ENCODE peak calls at places on chromosomes 13 and 19, in ten cellular contexts. R, F, T, B, J, X, A, V, O and Q are unnamed samples. For H3K4me1 and H3K36me3, the result is how much of the 10 kb centered on the place peaks cover.

GRCh38 chr13:28854657-28855056 is 34.5 kb downstream of the MTUS2 start:
- DNase-seq in B (no peak), O (no peak), V (no peak), X (no peak), J (no peak), T (no peak), A (no peak), R (no peak), F (no peak), Q (no peak)

GRCh38 chr13:51260154-51260553 is 38.0 kb downstream of the FAM124A start:
- DNase-seq in V (no peak), J (no peak), R (no peak), A (no peak), B (no peak), X (no peak), T (no peak), O (no peak), F (no peak), Q (no peak)

GRCh38 chr19:43574424-43575155 is 737 bp downstream of the XRCC1 start:
- DNase-seq in A (no peak), T (peak), B (no peak), J (peak), F (no peak), R (no peak), X (no peak), V (no peak), O (no peak), Q (no peak)

GRCh38 chr19:36266375-36266961 is 51.6 kb downstream of the ZNF146 start:
- DNase-seq in R (no peak), V (no peak), T (peak), B (no peak), A (no peak), J (no peak), F (no peak), O (no peak), X (no peak), Q (no peak)

GRCh38 chr19:16447015-16447384 is 24.8 kb downstream of the EPS15L1 start:
- DNase-seq in R (peak), V (peak), T (peak), B (peak), O (peak), F (peak), X (no peak), A (peak), J (peak), Q (no peak)

GRCh38 chr19:4295972-4296771 is 6.0 kb downstream of the TMIGD2 start:
- DNase-seq in V (no peak), X (no peak), T (peak), O (no peak), F (no peak), R (peak), A (peak), B (no peak), J (no peak), Q (no peak)

GRCh38 chr13:21478881-21479808 is 20.0 kb upstream of the ZDHHC20 start:
- DNase-seq in J (peak), T (peak), O (no peak), F (no peak), B (peak), X (peak), V (no peak), R (no peak), A (peak), Q (no peak)

GRCh38 chr19:52786078-52786463 is 520 bp downstream of the ZNF600 start:
- DNase-seq in F (peak), A (no peak), X (peak), O (no peak), V (no peak), B (peak), T (no peak), J (no peak), R (no peak), Q (peak)

GRCh38 chr13:48533207-48533499 is 273 bp upstream of the RCBTB2 start:
- DNase-seq in A (no peak), J (no peak), R (no peak), T (no peak), X (no peak), F (no peak), V (no peak), O (no peak), B (no peak), Q (no peak)

GRCh38 chr13:21668665-21669599 is 1.9 kb upstream of the FGF9 start:
- DNase-seq in V (no peak), O (peak), F (no peak), B (peak), J (peak), X (peak), R (no peak), T (peak), A (peak), Q (no peak)

GRCh38 chr19:39546599-39546998 is 6.6 kb upstream of the EID2 start:
- DNase-seq in T (no peak), V (no peak), R (no peak), J (no peak), O (no peak), F (no peak), X (no peak), B (no peak), A (no peak), Q (no peak)

GRCh38 chr19:55344444-55344843 is 4.8 kb downstream of the KMT5C start:
- DNase-seq in R (no peak), A (no peak), F (no peak), V (no peak), T (peak), B (no peak), O (no peak), X (no peak), J (no peak), Q (no peak)

GRCh38 chr13:95386370-95386769 is 85.1 kb upstream of the ABCC4 start:
- DNase-seq in O (no peak), A (no peak), X (no peak), F (no peak), T (no peak), R (no peak), B (no peak), J (no peak), V (no peak), Q (no peak)

GRCh38 chr19:14385492-14385891 is 4.2 kb downstream of the ADGRE5 start:
- DNase-seq in R (no peak), F (no peak), V (no peak), T (no peak), X (no peak), B (no peak), O (no peak), J (no peak), A (no peak), Q (no peak)

GRCh38 chr19:8445488-8446001 is 770 bp downstream of the HNRNPM start:
- DNase-seq in J (no peak), V (no peak), A (peak), O (peak), T (peak), R (peak), B (peak), X (peak), F (peak), Q (peak)

GRCh38 chr19:12703056-12703455 is 6.6 kb upstream of the FBXW9 start:
- DNase-seq in V (no peak), O (no peak), F (no peak), B (no peak), T (peak), X (peak), R (no peak), A (peak), J (peak), Q (no peak)

GRCh38 chr19:42184401-42184861 is 33.0 kb downstream of the DEDD2 start:
- DNase-seq in B (peak), X (peak), J (peak), O (peak), V (no peak), R (peak), F (peak), A (peak), T (peak), Q (peak)

GRCh38 chr13:104422668-104423067 is 1356.5 kb upstream of the SLC10A2 start:
- DNase-seq in F (no peak), R (no peak), O (no peak), V (no peak), B (no peak), X (no peak), J (no peak), T (no peak), A (no peak), Q (no peak)

GRCh38 chr13:36067619-36068456 is 63.3 kb downstream of the DCLK1 start:
- DNase-seq in A (no peak), J (no peak), X (no peak), O (no peak), V (no peak), B (no peak), T (no peak), R (no peak), F (no peak), Q (no peak)

GRCh38 chr19:39038098-39038497 is 5.7 kb upstream of the FBXO27 start:
- DNase-seq in T (peak), R (peak), J (peak), V (no peak), X (no peak), F (no peak), B (no peak), O (no peak), A (no peak), Q (peak)

GRCh38 chr13:64332048-64332447 is 2898.1 kb downstream of the PCDH9 start:
- DNase-seq in B (no peak), F (no peak), T (peak), V (no peak), J (peak), O (no peak), A (no peak), R (no peak), X (no peak), Q (no peak)

GRCh38 chr13:44812818-44813217 is 176.5 kb downstream of the NUFIP1 start:
- DNase-seq in A (no peak), F (no peak), R (no peak), T (peak), O (no peak), X (no peak), J (no peak), B (no peak), V (no peak), Q (no peak)

GRCh38 chr19:33210266-33210940 is 15.2 kb downstream of the SLC7A10 start:
- DNase-seq in B (no peak), V (no peak), T (no peak), A (no peak), X (no peak), O (no peak), J (no peak), F (no peak), R (no peak), Q (no peak)

GRCh38 chr13:48586591-48587103 is 53.8 kb upstream of the RCBTB2 start:
- DNase-seq in X (no peak), R (peak), T (peak), V (no peak), F (peak), A (no peak), J (peak), O (no peak), B (peak), Q (no peak)

GRCh38 chr13:51364404-51365008 is 25.0 kb downstream of the SERPINE3 start:
- DNase-seq in V (no peak), T (peak), X (no peak), B (no peak), A (no peak), J (peak), O (no peak), R (no peak), F (no peak), Q (no peak)

GRCh38 chr13:23381877-23382276 is 51.6 kb downstream of the SACS start:
- DNase-seq in O (no peak), B (no peak), F (no peak), J (no peak), R (no peak), T (no peak), V (no peak), A (no peak), X (no peak), Q (no peak)

GRCh38 chr13:28659611-28659970 is 661 bp downstream of the POMP start:
- DNase-seq in F (no peak), V (no peak), A (no peak), O (no peak), B (no peak), J (peak), R (no peak), X (no peak), T (peak), Q (no peak)

GRCh38 chr13:38755792-38756191 is 68.9 kb downstream of the FREM2 start:
- DNase-seq in F (no peak), V (no peak), B (no peak), R (peak), X (no peak), O (no peak), A (no peak), J (no peak), T (no peak), Q (no peak)

GRCh38 chr13:33355470-33355869 is 69.9 kb upstream of the STARD13 start:
- DNase-seq in B (no peak), X (no peak), A (no peak), F (no peak), J (peak), V (no peak), T (no peak), O (no peak), R (no peak), Q (no peak)

GRCh38 chr13:52599853-52600603 is 42.2 kb upstream of the HNRNPA1L2 start:
- DNase-seq in J (peak), X (no peak), T (peak), V (no peak), O (no peak), A (peak), B (peak), R (no peak), F (peak), Q (peak)

GRCh38 chr13:21330126-21330861 is 128.8 kb downstream of the ZDHHC20 start:
- DNase-seq in X (no peak), T (no peak), A (no peak), B (no peak), V (no peak), J (peak), O (no peak), R (no peak), F (no peak), Q (no peak)

GRCh38 chr19:45959517-45960025 is 14.1 kb downstream of the NOVA2 start:
- DNase-seq in O (no peak), X (no peak), T (no peak), J (no peak), V (no peak), B (no peak), R (no peak), F (no peak), A (no peak), Q (no peak)

GRCh38 chr19:45960595-45961235 is 12.9 kb downstream of the NOVA2 start:
- DNase-seq in B (no peak), J (no peak), A (no peak), X (no peak), F (no peak), V (no peak), O (no peak), R (no peak), T (peak), Q (no peak)

GRCh38 chr19:45955905-45956608 is 17.6 kb downstream of the NOVA2 start:
- DNase-seq in X (no peak), J (peak), A (no peak), R (no peak), F (peak), O (no peak), B (peak), V (no peak), T (peak), Q (no peak)

GRCh38 chr19:45958320-45958719 is 15.3 kb downstream of the NOVA2 start:
- DNase-seq in J (no peak), V (no peak), A (no peak), O (no peak), R (no peak), F (no peak), X (no peak), T (no peak), B (no peak), Q (no peak)

DNA sequence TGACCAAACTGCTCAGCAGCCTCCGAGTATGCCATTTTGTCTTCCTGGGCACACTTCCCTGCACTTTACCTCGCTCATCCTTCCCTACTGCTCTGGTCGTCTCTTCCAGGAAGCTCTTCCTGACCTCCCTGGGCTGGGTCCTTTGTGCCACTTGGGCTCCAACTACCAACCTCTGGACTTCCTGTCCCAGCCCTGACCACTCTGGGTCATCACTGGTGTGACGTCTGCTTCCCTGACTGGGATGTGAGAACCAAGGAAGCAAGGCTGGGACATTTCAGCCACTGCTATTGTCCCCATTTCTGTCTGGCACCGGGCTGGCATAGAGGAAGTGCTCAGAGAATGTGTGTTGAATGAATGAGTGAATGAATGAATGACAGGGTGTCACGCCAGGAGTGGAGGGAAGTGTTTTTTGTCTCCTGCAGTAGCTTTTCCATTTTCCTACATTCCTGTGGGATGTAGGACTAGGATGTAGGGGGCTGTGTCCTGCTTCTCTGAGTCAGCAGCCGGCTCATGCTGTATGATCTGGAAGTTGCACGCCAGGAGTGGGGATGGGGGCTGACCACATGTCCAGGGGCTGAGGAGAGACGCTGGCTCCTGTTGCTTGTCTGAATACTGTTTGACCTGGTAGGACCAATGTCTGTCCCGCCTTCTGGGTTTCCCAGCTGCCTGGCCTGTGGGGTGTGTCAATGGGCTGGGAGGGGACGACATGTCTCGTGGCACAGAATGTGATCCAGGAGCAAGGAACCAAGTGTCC is 14.7 kb downstream of the NOVA2 start:
- DNase-seq in B (no peak), X (no peak), A (no peak), J (no peak), R (no peak), F (no peak), T (peak), O (no peak), V (no peak), Q (no peak)
- H3K4me1 ChIP-seq in B (under half), X (under half), A (under half), J (under half), R (under half), F (half or more), T (under half), O (under half), V (under half), Q (under half)

GRCh38 chr19:45146716-45147337 is 14.0 kb downstream of the NKPD1 start:
- DNase-seq in V (no peak), B (no peak), T (no peak), F (no peak), R (no peak), O (no peak), A (no peak), J (no peak), X (no peak), Q (no peak)
- H3K36me3 ChIP-seq in V (under half), B (under half), T (under half), F (under half), R (under half), O (half or more), A (under half), J (under half), X (under half), Q (under half)

DNA sequence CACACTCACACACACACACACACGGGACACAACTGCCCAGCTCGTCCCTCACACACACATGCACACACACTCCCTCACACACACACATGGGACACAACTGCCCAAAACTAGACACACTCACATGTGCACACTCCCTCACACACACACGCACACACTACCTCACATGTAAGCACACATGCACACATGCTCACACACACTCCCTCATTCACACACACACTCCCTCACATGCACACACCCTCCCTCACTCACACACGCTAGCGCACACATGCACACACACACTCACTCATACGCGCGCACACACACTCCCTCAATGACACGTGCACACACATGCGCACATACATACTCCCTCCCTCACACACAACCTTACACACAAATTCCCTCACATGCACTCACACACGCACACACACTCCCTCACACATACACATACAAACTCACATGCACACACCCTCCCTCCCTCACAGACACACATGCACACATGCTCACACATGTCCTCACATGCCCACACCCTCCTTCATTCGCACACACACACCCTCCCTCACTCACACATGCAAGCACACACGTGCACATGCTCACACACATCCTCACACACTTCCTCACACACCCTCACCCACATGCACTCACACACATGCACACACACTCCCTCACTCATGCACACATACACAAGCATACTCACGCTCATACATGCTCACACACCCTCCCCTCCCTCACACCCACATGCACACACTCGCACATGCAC is 9.0 kb upstream of the RASA3 start:
- DNase-seq in X (no peak), R (no peak), A (no peak), T (no peak), O (peak), V (no peak), F (no peak), B (no peak), J (no peak), Q (no peak)
- H3K4me1 ChIP-seq in X (half or more), R (under half), A (under half), T (under half), O (under half), V (under half), F (under half), B (under half), J (under half), Q (under half)

GRCh38 chr19:17576758-17577532 is 21.5 kb downstream of the COLGALT1 start:
- DNase-seq in R (no peak), J (no peak), F (peak), O (no peak), T (peak), V (no peak), X (no peak), A (no peak), B (peak), Q (no peak)
- H3K36me3 ChIP-seq in R (half or more), J (half or more), F (under half), O (half or more), T (under half), V (under half), X (under half), A (half or more), B (under half), Q (under half)

DNA sequence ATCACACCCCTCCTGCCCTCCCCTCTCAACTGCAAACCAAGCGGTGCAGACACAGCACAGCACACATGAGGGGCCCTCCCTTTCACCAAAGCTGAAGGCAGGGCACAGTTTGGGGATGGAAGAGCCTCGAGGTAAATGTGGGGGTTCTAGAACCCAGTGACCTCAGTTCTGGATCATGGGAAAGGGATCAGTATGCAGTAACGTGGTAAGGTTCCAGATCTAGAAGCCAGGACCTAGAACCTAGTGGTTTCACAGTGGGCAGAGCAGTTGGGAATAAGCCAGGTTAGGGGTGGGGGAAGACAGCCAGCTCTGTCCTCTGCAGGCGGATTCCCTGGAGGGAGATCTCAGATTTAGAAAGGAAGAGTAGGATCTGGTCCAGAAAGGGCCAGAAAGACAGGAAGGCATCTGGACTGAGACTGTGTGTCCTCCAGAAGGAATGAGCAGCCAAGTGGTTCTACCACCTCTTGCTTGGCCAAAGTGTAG is 3.1 kb downstream of the FTL start:
- DNase-seq in F (no peak), V (no peak), R (no peak), B (no peak), X (no peak), O (no peak), A (no peak), T (no peak), J (peak), Q (no peak)
- H3K4me1 ChIP-seq in F (half or more), V (under half), R (under half), B (under half), X (under half), O (half or more), A (half or more), T (under half), J (under half), Q (under half)

GRCh38 chr13:41344358-41344757 is 33.3 kb downstream of the NAA16 start:
- DNase-seq in B (no peak), F (no peak), A (no peak), T (no peak), X (no peak), J (no peak), R (no peak), O (no peak), V (no peak), Q (no peak)
- H3K36me3 ChIP-seq in B (under half), F (under half), A (half or more), T (under half), X (under half), J (under half), R (under half), O (under half), V (under half), Q (under half)

GRCh38 chr13:101572456-101572855 is 120.0 kb downstream of the ITGBL1 start:
- DNase-seq in B (no peak), O (no peak), A (no peak), F (no peak), V (no peak), X (no peak), R (no peak), T (no peak), J (peak), Q (no peak)
- H3K4me1 ChIP-seq in B (under half), O (under half), A (under half), F (under half), V (under half), X (under half), R (under half), T (under half), J (under half), Q (under half)

GRCh38 chr19:3116621-3117020 is 19.2 kb upstream of the GNA15 start:
- DNase-seq in A (no peak), R (no peak), F (no peak), B (no peak), V (no peak), T (no peak), J (no peak), X (no peak), O (no peak), Q (no peak)
- H3K36me3 ChIP-seq in A (under half), R (under half), F (under half), B (under half), V (under half), T (under half), J (under half), X (under half), O (half or more), Q (under half)